ENCODE peak calls at places on chromosome 15, in nine cellular contexts. Q is Peyer's patch, K is hepatocyte, Z is pancreas, V is endothelial cell of umbilical vein, R is testis, M is fibroblast of mammary gland, L is cardiac muscle cell, W is HFFc6. H is an unnamed sample.

GRCh38 chr15:78247895-78248294 is 13.5 kb upstream of the ACSBG1 start:
- DNase-seq in Q (no peak), L (no peak), K (no peak), M (no peak), R (no peak), V (no peak), W (no peak), Z (no peak), H (no peak)

GRCh38 chr15:66603301-66604179 is 37.7 kb upstream of the LCTL start:
- DNase-seq in V (peak; percentile 65), K (peak; percentile 87), Q (peak; percentile 74), M (peak; percentile 55), W (peak; percentile 20), R (peak; percentile 74), L (peak; percentile 73), Z (peak; percentile 50), H (peak; percentile 68)

GRCh38 chr15:80484312-80484981 is 80.3 kb downstream of the ARNT2 start:
- DNase-seq in L (peak; percentile 58), M (no peak), K (no peak), Q (no peak), V (no peak), W (no peak), Z (no peak), R (no peak), H (no peak)

GRCh38 chr15:78988361-78988911 is 43.6 kb upstream of the CTSH start:
- DNase-seq in K (peak; percentile 94), W (peak; percentile 96), Q (peak; percentile 85), Z (peak; percentile 82), R (peak; percentile 83), M (peak; percentile 95), V (peak; percentile 90), L (peak; percentile 99), H (peak; percentile 60)

GRCh38 chr15:96089396-96090058 is 241.0 kb upstream of the NR2F2 start:
- DNase-seq in K (no peak), M (no peak), W (no peak), L (no peak), R (no peak), Z (no peak), V (no peak), Q (no peak), H (no peak)

GRCh38 chr15:53251998-53252397 is 461.9 kb upstream of the ONECUT1 start:
- DNase-seq in R (no peak), W (no peak), M (no peak), Q (no peak), Z (peak; percentile 23), V (no peak), K (peak; percentile 17), L (no peak), H (no peak)

GRCh38 chr15:81339851-81340250 is 15.9 kb upstream of the STARD5 start:
- DNase-seq in Q (no peak), V (no peak), R (no peak), W (no peak), K (no peak), M (no peak), L (no peak), Z (no peak), H (no peak)

GRCh38 chr15:89972085-89972484 is 29.0 kb upstream of the ZNF710 start:
- DNase-seq in V (no peak), W (no peak), L (no peak), M (no peak), Q (no peak), Z (no peak), K (no peak), R (no peak), H (no peak)

GRCh38 chr15:45522931-45523331 is 376 bp upstream of the SLC30A4 start:
- DNase-seq in Q (no peak), M (peak; percentile 18), R (no peak), Z (peak; percentile 25), W (peak; percentile 9), L (no peak), V (peak; percentile 50), K (no peak), H (no peak)

GRCh38 chr15:101006931-101007687 is 88.0 kb downstream of the LRRK1 start:
- DNase-seq in V (peak; percentile 75), W (peak; percentile 60), Z (peak; percentile 72), R (peak; percentile 88), Q (peak; percentile 91), M (peak; percentile 81), L (peak; percentile 87), K (peak; percentile 90), H (peak; percentile 89)

GRCh38 chr15:99485153-99485947 is 80.4 kb upstream of the MEF2A start:
- DNase-seq in K (no peak), V (no peak), L (no peak), R (no peak), W (no peak), Q (no peak), Z (no peak), M (no peak), H (no peak)

GRCh38 chr15:79240036-79240435 is 42.5 kb upstream of the ANKRD34C start:
- DNase-seq in Q (no peak), L (no peak), V (no peak), K (no peak), R (no peak), W (no peak), M (no peak), Z (no peak), H (no peak)

GRCh38 chr15:25177955-25178801 is 223.4 kb downstream of the SNRPN start:
- DNase-seq in V (no peak), Q (peak; percentile 24), K (peak; percentile 3), R (peak; percentile 8), M (no peak), W (no peak), L (no peak), Z (peak; percentile 5), H (peak; percentile 7)

GRCh38 chr15:76336254-76337046 is at the start of gene ISL2:
- DNase-seq in R (peak; percentile 73), M (peak; percentile 45), W (peak; percentile 95), Z (peak; percentile 56), Q (peak; percentile 89), V (peak; percentile 60), L (peak; percentile 91), K (peak; percentile 90), H (peak; percentile 78)

GRCh38 chr15:71691700-71692417 is 118.5 kb upstream of the NR2E3 start:
- DNase-seq in M (peak; percentile 85), K (no peak), L (peak; percentile 70), V (no peak), Q (no peak), Z (no peak), R (peak; percentile 40), W (peak; percentile 81), H (no peak)

GRCh38 chr15:88477885-88478284 is 10.4 kb downstream of the MRPS11 start:
- DNase-seq in K (no peak), Q (no peak), W (no peak), L (no peak), M (no peak), V (no peak), Z (no peak), R (no peak), H (no peak)
- TF ChIP-seq CTCF in K (no peak), Q (no peak), W (no peak), L (no peak), M (no peak), V (no peak), Z (no peak), R (no peak), H (no peak)

GRCh38 chr15:49622561-49622960 is 1.7 kb downstream of the DTWD1 start:
- DNase-seq in K (no peak), Z (no peak), V (no peak), W (no peak), M (peak; percentile 56), L (peak; percentile 58), R (no peak), Q (no peak), H (no peak)

GRCh38 chr15:49620658-49621326 is at the start of the genes DTWD1 and FAM227B:
- DNase-seq in L (peak; percentile 100), K (peak; percentile 98), W (peak; percentile 95), R (peak; percentile 97), M (peak; percentile 97), Z (peak; percentile 97), V (peak; percentile 98), Q (peak; percentile 98), H (peak; percentile 97)

GRCh38 chr15:49621327-49622210 is 721 bp downstream of the DTWD1 start:
- DNase-seq in Z (peak; percentile 23), M (peak; percentile 35), V (peak; percentile 48), R (no peak), W (no peak), K (no peak), Q (no peak), L (peak; percentile 27), H (peak; percentile 18)

GRCh38 chr15:49619226-49619625 is 1.4 kb downstream of the FAM227B start:
- DNase-seq in M (no peak), Z (no peak), W (no peak), R (no peak), Q (no peak), K (no peak), V (no peak), L (no peak), H (no peak)

DNA sequence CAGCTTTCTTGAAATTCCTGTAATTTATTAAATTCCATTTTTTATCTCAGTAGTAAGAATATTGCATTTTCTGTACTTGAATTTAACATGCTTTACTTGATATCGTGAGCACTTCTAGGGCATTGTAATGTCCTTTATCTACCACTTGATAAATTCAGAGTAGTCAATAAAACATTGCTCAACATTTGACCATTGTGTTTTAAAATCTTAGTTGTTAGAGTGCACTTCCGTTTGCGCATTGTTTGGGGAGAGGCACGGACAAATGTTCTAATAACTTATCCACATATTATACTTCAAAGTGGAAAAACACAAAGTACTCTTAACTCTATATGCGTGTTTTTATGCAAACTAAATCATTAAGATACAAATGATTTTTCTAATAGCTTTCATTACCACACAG is 444 bp downstream of the FAM227B start:
- DNase-seq in V (peak; percentile 56), L (peak; percentile 81), W (no peak), Q (no peak), K (no peak), R (no peak), M (peak; percentile 65), Z (no peak), H (peak; percentile 18)
- TF ChIP-seq CTCF in V (no peak), L (no peak), W (peak; percentile 28), Q (peak; percentile 11), K (no peak), R (no peak), M (no peak), Z (no peak), H (no peak)

DNA sequence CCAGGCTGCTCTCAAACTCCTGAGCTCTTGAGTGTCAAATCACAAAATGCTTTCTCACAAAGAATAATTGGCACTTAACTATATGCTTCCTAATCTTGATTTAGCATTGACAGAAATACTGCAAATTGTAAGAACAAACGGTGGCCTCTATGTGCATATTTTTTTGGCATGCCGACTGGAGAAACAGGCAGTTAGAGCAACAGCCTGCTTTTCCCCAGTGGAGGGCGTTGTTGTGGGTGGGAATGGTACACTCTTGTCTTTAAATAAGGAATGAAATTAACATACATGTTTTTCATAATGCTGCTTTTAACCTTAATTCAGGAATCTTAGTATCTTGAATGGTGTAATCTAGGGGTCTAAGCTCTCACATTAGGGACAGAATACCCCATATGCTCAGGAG is 31.1 kb upstream of the SV2B start:
- DNase-seq in Q (no peak), M (no peak), W (no peak), K (no peak), R (no peak), L (no peak), Z (no peak), V (no peak), H (no peak)
- TF ChIP-seq CTCF in Q (no peak), M (peak; percentile 9), W (no peak), K (no peak), R (no peak), L (no peak), Z (no peak), V (no peak), H (no peak)

GRCh38 chr15:68278345-68279217 is 1.0 kb downstream of the FEM1B start:
- DNase-seq in Z (no peak), W (no peak), V (peak; percentile 79), M (peak; percentile 34), L (peak; percentile 24), R (peak; percentile 62), K (no peak), Q (no peak), H (peak; percentile 49)
- TF ChIP-seq CTCF in Z (peak; percentile 34), W (peak; percentile 18), V (no peak), M (no peak), L (peak; percentile 39), R (no peak), K (peak; percentile 36), Q (peak; percentile 45), H (peak; percentile 21)